ENCODE peak calls at places on chromosome 12, in ten cellular contexts. One of them, this sample, is unnamed.

GRCh38 chr12:56636118-56636674 is 6.1 kb upstream of the BAZ2A start:
- DNase-seq in stomach: peak
- DNase-seq in SK-N-SH: peak
- DNase-seq in esophagus muscularis mucosa: peak
- DNase-seq in K562: peak
- DNase-seq in sigmoid colon: peak
- DNase-seq in A549: peak
- DNase-seq in HepG2: peak
- DNase-seq in ovary: peak
- DNase-seq in H1: no peak
- DNase-seq in this sample: peak

GRCh38 chr12:124109760-124110159 is 136.7 kb downstream of the ZNF664 start:
- DNase-seq in stomach: peak
- DNase-seq in SK-N-SH: peak
- DNase-seq in esophagus muscularis mucosa: no peak
- DNase-seq in K562: peak
- DNase-seq in sigmoid colon: no peak
- DNase-seq in A549: peak
- DNase-seq in HepG2: no peak
- DNase-seq in ovary: no peak
- DNase-seq in H1: no peak
- DNase-seq in this sample: no peak

GRCh38 chr12:7122876-7123769 is 5.6 kb downstream of the RBP5 start:
- DNase-seq in stomach: no peak
- DNase-seq in SK-N-SH: no peak
- DNase-seq in esophagus muscularis mucosa: no peak
- DNase-seq in K562: peak
- DNase-seq in sigmoid colon: peak
- DNase-seq in A549: no peak
- DNase-seq in HepG2: no peak
- DNase-seq in ovary: peak
- DNase-seq in H1: no peak
- DNase-seq in this sample: no peak

GRCh38 chr12:1593232-1594044 is 943 bp downstream of the FBXL14 start:
- DNase-seq in stomach: peak
- DNase-seq in SK-N-SH: peak
- DNase-seq in esophagus muscularis mucosa: no peak
- DNase-seq in K562: no peak
- DNase-seq in sigmoid colon: peak
- DNase-seq in A549: no peak
- DNase-seq in HepG2: no peak
- DNase-seq in ovary: peak
- DNase-seq in H1: no peak
- DNase-seq in this sample: no peak

GRCh38 chr12:60106207-60106606 is 510.4 kb downstream of the SLC16A7 start:
- DNase-seq in stomach: no peak
- DNase-seq in SK-N-SH: no peak
- DNase-seq in esophagus muscularis mucosa: no peak
- DNase-seq in K562: no peak
- DNase-seq in sigmoid colon: no peak
- DNase-seq in A549: no peak
- DNase-seq in HepG2: no peak
- DNase-seq in ovary: no peak
- DNase-seq in H1: no peak
- DNase-seq in this sample: no peak

GRCh38 chr12:6333029-6333428 is 8.8 kb downstream of the TNFRSF1A start:
- DNase-seq in stomach: no peak
- DNase-seq in SK-N-SH: no peak
- DNase-seq in esophagus muscularis mucosa: no peak
- DNase-seq in K562: no peak
- DNase-seq in sigmoid colon: no peak
- DNase-seq in A549: no peak
- DNase-seq in HepG2: no peak
- DNase-seq in ovary: no peak
- DNase-seq in H1: no peak
- DNase-seq in this sample: no peak

GRCh38 chr12:30796508-30796780 is 41.7 kb upstream of the CAPRIN2 start:
- DNase-seq in stomach: no peak
- DNase-seq in SK-N-SH: no peak
- DNase-seq in esophagus muscularis mucosa: no peak
- DNase-seq in K562: peak
- DNase-seq in sigmoid colon: peak
- DNase-seq in A549: peak
- DNase-seq in HepG2: no peak
- DNase-seq in ovary: peak
- DNase-seq in H1: no peak
- DNase-seq in this sample: no peak

GRCh38 chr12:123532808-123533649 is 490 bp downstream of the RILPL1 start:
- DNase-seq in stomach: peak
- DNase-seq in SK-N-SH: no peak
- DNase-seq in esophagus muscularis mucosa: no peak
- DNase-seq in K562: peak
- DNase-seq in sigmoid colon: peak
- DNase-seq in A549: peak
- DNase-seq in HepG2: peak
- DNase-seq in ovary: peak
- DNase-seq in H1: no peak
- DNase-seq in this sample: peak

GRCh38 chr12:6684609-6685008 is 4.6 kb downstream of the ZNF384 start:
- DNase-seq in stomach: no peak
- DNase-seq in SK-N-SH: peak
- DNase-seq in esophagus muscularis mucosa: no peak
- DNase-seq in K562: peak
- DNase-seq in sigmoid colon: no peak
- DNase-seq in A549: peak
- DNase-seq in HepG2: peak
- DNase-seq in ovary: no peak
- DNase-seq in H1: no peak
- DNase-seq in this sample: peak

GRCh38 chr12:65014504-65015271 is 106.4 kb downstream of the WIF1 start:
- DNase-seq in stomach: no peak
- DNase-seq in SK-N-SH: no peak
- DNase-seq in esophagus muscularis mucosa: no peak
- DNase-seq in K562: no peak
- DNase-seq in sigmoid colon: no peak
- DNase-seq in A549: no peak
- DNase-seq in HepG2: no peak
- DNase-seq in ovary: no peak
- DNase-seq in H1: no peak
- DNase-seq in this sample: no peak

GRCh38 chr12:60393093-60393492 is 797.3 kb downstream of the SLC16A7 start:
- DNase-seq in stomach: no peak
- DNase-seq in SK-N-SH: no peak
- DNase-seq in esophagus muscularis mucosa: no peak
- DNase-seq in K562: no peak
- DNase-seq in sigmoid colon: no peak
- DNase-seq in A549: no peak
- DNase-seq in HepG2: no peak
- DNase-seq in ovary: no peak
- DNase-seq in H1: no peak
- DNase-seq in this sample: no peak

GRCh38 chr12:31849090-31849687 is 110.0 kb upstream of the RESF1 start:
- DNase-seq in stomach: no peak
- DNase-seq in SK-N-SH: no peak
- DNase-seq in esophagus muscularis mucosa: no peak
- DNase-seq in K562: no peak
- DNase-seq in sigmoid colon: no peak
- DNase-seq in A549: no peak
- DNase-seq in HepG2: no peak
- DNase-seq in ovary: no peak
- DNase-seq in H1: no peak
- DNase-seq in this sample: no peak

GRCh38 chr12:96889273-96889933 is 17.7 kb upstream of the NEDD1 start:
- DNase-seq in stomach: no peak
- DNase-seq in SK-N-SH: no peak
- DNase-seq in esophagus muscularis mucosa: no peak
- DNase-seq in K562: no peak
- DNase-seq in sigmoid colon: no peak
- DNase-seq in A549: peak
- DNase-seq in HepG2: no peak
- DNase-seq in ovary: no peak
- DNase-seq in H1: no peak
- DNase-seq in this sample: no peak

GRCh38 chr12:32891956-32892355 is 4.6 kb downstream of the PKP2 start:
- DNase-seq in stomach: no peak
- DNase-seq in SK-N-SH: no peak
- DNase-seq in esophagus muscularis mucosa: no peak
- DNase-seq in K562: no peak
- DNase-seq in sigmoid colon: no peak
- DNase-seq in A549: peak
- DNase-seq in HepG2: peak
- DNase-seq in ovary: no peak
- DNase-seq in H1: no peak
- DNase-seq in this sample: no peak

GRCh38 chr12:131783915-131784541 is 44.2 kb upstream of the MMP17 start:
- DNase-seq in stomach: no peak
- DNase-seq in SK-N-SH: no peak
- DNase-seq in esophagus muscularis mucosa: no peak
- DNase-seq in K562: peak
- DNase-seq in sigmoid colon: peak
- DNase-seq in A549: peak
- DNase-seq in HepG2: no peak
- DNase-seq in ovary: no peak
- DNase-seq in H1: no peak
- DNase-seq in this sample: no peak

GRCh38 chr12:132776816-132777568 is 15.4 kb upstream of the ANKLE2 start:
- DNase-seq in stomach: no peak
- DNase-seq in SK-N-SH: no peak
- DNase-seq in esophagus muscularis mucosa: no peak
- DNase-seq in K562: no peak
- DNase-seq in sigmoid colon: peak
- DNase-seq in A549: no peak
- DNase-seq in HepG2: no peak
- DNase-seq in ovary: peak
- DNase-seq in H1: no peak
- DNase-seq in this sample: peak

GRCh38 chr12:24931666-24932405 is 17.1 kb downstream of the BCAT1 start:
- DNase-seq in stomach: no peak
- DNase-seq in SK-N-SH: no peak
- DNase-seq in esophagus muscularis mucosa: peak
- DNase-seq in K562: no peak
- DNase-seq in sigmoid colon: no peak
- DNase-seq in A549: no peak
- DNase-seq in HepG2: no peak
- DNase-seq in ovary: no peak
- DNase-seq in H1: no peak
- DNase-seq in this sample: no peak
- H3K27ac ChIP-seq in stomach: no peak
- H3K27ac ChIP-seq in SK-N-SH: no peak
- H3K27ac ChIP-seq in esophagus muscularis mucosa: no peak
- H3K27ac ChIP-seq in K562: peak
- H3K27ac ChIP-seq in sigmoid colon: no peak
- H3K27ac ChIP-seq in A549: no peak
- H3K27ac ChIP-seq in HepG2: no peak
- H3K27ac ChIP-seq in ovary: no peak
- H3K27ac ChIP-seq in H1: no peak
- H3K27ac ChIP-seq in this sample: peak

DNA sequence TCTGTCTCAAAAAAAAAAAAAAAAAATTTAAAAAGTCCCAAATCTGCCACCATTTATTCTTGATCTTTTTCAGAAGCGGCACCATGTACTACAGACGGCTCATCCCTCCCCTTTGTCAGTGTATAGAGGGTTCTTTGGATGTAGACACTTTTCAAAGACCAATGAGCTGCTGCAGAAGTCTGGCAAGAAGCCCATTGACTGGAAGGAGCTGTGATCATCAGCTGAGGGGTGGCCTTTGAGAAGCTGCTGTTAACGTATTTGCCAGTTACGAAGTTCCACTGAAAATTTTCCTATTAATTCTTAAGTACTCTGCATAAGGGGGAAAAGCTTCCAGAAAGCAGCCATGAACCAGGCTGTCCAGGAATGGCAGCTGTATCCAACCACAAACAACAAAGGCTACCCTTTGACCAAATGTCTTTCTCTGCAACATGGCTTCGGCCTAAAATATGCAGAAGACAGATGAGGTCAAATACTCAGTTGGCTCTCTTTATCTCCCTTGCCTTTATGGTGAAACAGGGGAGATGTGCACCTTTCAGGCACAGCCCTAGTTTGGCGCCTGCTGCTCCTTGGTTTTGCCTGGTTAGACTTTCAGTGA is 6.5 kb upstream of the ACACB start:
- DNase-seq in stomach: no peak
- DNase-seq in SK-N-SH: no peak
- DNase-seq in esophagus muscularis mucosa: no peak
- DNase-seq in K562: no peak
- DNase-seq in sigmoid colon: no peak
- DNase-seq in A549: no peak
- DNase-seq in HepG2: no peak
- DNase-seq in ovary: no peak
- DNase-seq in H1: no peak
- DNase-seq in this sample: no peak
- TF ChIP-seq EP300 in stomach: no peak
- TF ChIP-seq EP300 in SK-N-SH: no peak
- TF ChIP-seq EP300 in esophagus muscularis mucosa: no peak
- TF ChIP-seq EP300 in K562: no peak
- TF ChIP-seq EP300 in sigmoid colon: no peak
- TF ChIP-seq EP300 in A549: no peak
- TF ChIP-seq EP300 in HepG2: no peak
- TF ChIP-seq EP300 in ovary: no peak
- TF ChIP-seq EP300 in H1: no peak
- TF ChIP-seq EP300 in this sample: no peak

DNA sequence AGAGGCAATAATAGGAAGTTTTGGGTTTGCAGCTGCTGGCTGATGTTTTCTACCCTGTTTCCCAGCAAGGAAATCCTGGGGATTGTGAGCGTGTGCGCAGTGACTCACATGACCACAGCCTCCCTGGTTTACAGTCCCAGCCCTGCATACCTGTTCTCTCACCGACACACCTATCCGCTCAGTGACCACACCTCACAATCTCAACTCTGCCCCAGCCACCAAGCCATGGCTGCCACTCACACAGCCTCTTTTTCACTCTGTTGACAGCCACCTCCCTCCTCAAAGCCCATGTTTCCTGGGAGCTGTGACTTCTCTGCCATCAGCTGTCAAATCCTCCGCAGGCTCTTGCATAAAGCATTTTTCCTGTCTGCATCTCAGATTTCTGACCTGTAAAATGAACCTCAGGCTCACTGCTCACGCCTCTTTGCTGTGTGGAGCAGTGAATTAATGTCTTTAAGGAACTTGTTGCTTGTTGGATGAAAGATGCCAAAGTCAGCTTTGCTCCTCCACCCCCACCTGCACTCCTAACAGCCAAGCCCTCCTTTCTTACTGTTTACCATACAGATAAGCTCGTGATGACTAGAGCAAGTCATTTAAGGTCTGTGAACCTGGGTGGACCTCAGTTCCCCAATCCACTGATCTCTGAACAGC is 43.5 kb downstream of the B4GALNT3 start:
- DNase-seq in stomach: peak
- DNase-seq in SK-N-SH: no peak
- DNase-seq in esophagus muscularis mucosa: no peak
- DNase-seq in K562: no peak
- DNase-seq in sigmoid colon: no peak
- DNase-seq in A549: no peak
- DNase-seq in HepG2: no peak
- DNase-seq in ovary: no peak
- DNase-seq in H1: no peak
- DNase-seq in this sample: no peak
- H3K4me3 ChIP-seq in stomach: no peak
- H3K4me3 ChIP-seq in SK-N-SH: no peak
- H3K4me3 ChIP-seq in esophagus muscularis mucosa: no peak
- H3K4me3 ChIP-seq in K562: no peak
- H3K4me3 ChIP-seq in sigmoid colon: no peak
- H3K4me3 ChIP-seq in A549: no peak
- H3K4me3 ChIP-seq in HepG2: no peak
- H3K4me3 ChIP-seq in ovary: no peak
- H3K4me3 ChIP-seq in H1: no peak
- H3K4me3 ChIP-seq in this sample: no peak

GRCh38 chr12:120252071-120252906 is 13.2 kb downstream of the PXN start:
- DNase-seq in stomach: no peak
- DNase-seq in SK-N-SH: no peak
- DNase-seq in esophagus muscularis mucosa: no peak
- DNase-seq in K562: no peak
- DNase-seq in sigmoid colon: no peak
- DNase-seq in A549: no peak
- DNase-seq in HepG2: no peak
- DNase-seq in ovary: no peak
- DNase-seq in H1: no peak
- DNase-seq in this sample: no peak
- H3K27ac ChIP-seq in stomach: peak
- H3K27ac ChIP-seq in SK-N-SH: no peak
- H3K27ac ChIP-seq in esophagus muscularis mucosa: peak
- H3K27ac ChIP-seq in K562: no peak
- H3K27ac ChIP-seq in sigmoid colon: peak
- H3K27ac ChIP-seq in A549: no peak
- H3K27ac ChIP-seq in HepG2: no peak
- H3K27ac ChIP-seq in ovary: no peak
- H3K27ac ChIP-seq in H1: no peak
- H3K27ac ChIP-seq in this sample: peak

This sample was measured in tibial nerve.